ENCODE peak calls at places on chromosomes 2 and 18, in ten cellular contexts. S is D341Med, B is cardiac septum, R is NCI-H1092 treated with DMSO at 0.1 percent for 48 hours, U is erythroblast, M is brain pericyte, Z is astrocyte of the spinal cord, P is HT1080, T is activated T-cell treated with anti-CD3 and anti-CD28 coated beads for 24 hours, X is memory B cell. V is an unnamed sample.
A peak's percentile ranks its signal among the peaks of the same experiment; 100 is the strongest.

GRCh38 chr2:99707592-99707991 is 217.8 kb upstream of the REV1 start:
- DNase-seq in X (no peak), Z (peak; percentile 59), P (no peak), B (no peak), T (no peak), S (no peak), U (no peak), R (no peak), M (no peak), V (no peak)

GRCh38 chr18:6058941-6059340 is 163.6 kb upstream of the TMEM200C start:
- DNase-seq in S (no peak), X (no peak), M (no peak), U (no peak), P (peak; percentile 87), Z (peak; percentile 62), T (no peak), R (peak; percentile 20), B (no peak), V (no peak)

GRCh38 chr2:12064153-12064552 is 317.7 kb downstream of the LPIN1 start:
- DNase-seq in U (no peak), R (no peak), S (no peak), Z (no peak), T (no peak), M (no peak), P (no peak), B (no peak), X (no peak), V (no peak)

GRCh38 chr2:221635949-221636348 is 63.8 kb upstream of the EPHA4 start:
- DNase-seq in R (peak; percentile 7), X (no peak), P (peak; percentile 31), Z (no peak), U (no peak), B (no peak), M (no peak), T (no peak), S (no peak), V (no peak)

GRCh38 chr18:58669731-58670379 is 1.4 kb upstream of the MALT1 start:
- DNase-seq in Z (peak; percentile 82), R (peak; percentile 95), M (no peak), P (peak; percentile 84), U (peak; percentile 14), T (no peak), B (no peak), S (no peak), X (no peak), V (peak; percentile 63)

GRCh38 chr2:55097462-55098410 is 47.5 kb upstream of the RTN4 start:
- DNase-seq in U (peak; percentile 31), T (no peak), Z (no peak), S (no peak), X (no peak), R (no peak), M (no peak), B (no peak), P (peak; percentile 49), V (no peak)

GRCh38 chr2:7953184-7953583 is 728.7 kb upstream of the ID2 start:
- DNase-seq in R (peak; percentile 18), B (no peak), P (no peak), S (no peak), Z (no peak), U (no peak), T (no peak), X (no peak), M (no peak), V (peak; percentile 92)

GRCh38 chr2:177501186-177501585 is 108.6 kb downstream of the AGPS start:
- DNase-seq in P (no peak), M (no peak), T (no peak), Z (no peak), S (no peak), B (no peak), R (no peak), X (no peak), U (no peak), V (no peak)

GRCh38 chr2:128408349-128409305 is 90.0 kb upstream of the HS6ST1 start:
- DNase-seq in X (no peak), S (no peak), U (no peak), P (peak; percentile 63), R (no peak), T (no peak), B (peak; percentile 55), Z (peak; percentile 63), M (no peak), V (no peak)

GRCh38 chr2:100643906-100644501 is 81.2 kb downstream of the PDCL3 start:
- DNase-seq in U (no peak), S (no peak), R (no peak), T (no peak), X (no peak), P (no peak), M (no peak), Z (no peak), B (no peak), V (no peak)

GRCh38 chr2:46574457-46575354 is 95.3 kb downstream of the TMEM247 start:
- DNase-seq in B (no peak), M (no peak), U (no peak), T (no peak), X (no peak), S (no peak), P (no peak), R (no peak), Z (no peak), V (no peak)

GRCh38 chr2:142989276-142990204 is 112.1 kb downstream of the KYNU start:
- DNase-seq in B (no peak), T (no peak), U (peak; percentile 23), Z (peak; percentile 62), R (peak; percentile 13), S (peak; percentile 15), P (peak; percentile 51), M (no peak), X (no peak), V (peak; percentile 12)

GRCh38 chr2:215320102-215320501 is 8.2 kb downstream of the ATIC start:
- DNase-seq in Z (no peak), P (no peak), M (no peak), X (no peak), U (no peak), R (no peak), B (no peak), T (no peak), S (no peak), V (no peak)

GRCh38 chr18:33755918-33756590 is 178.0 kb downstream of the ASXL3 start:
- DNase-seq in X (no peak), B (no peak), M (peak; percentile 58), U (peak; percentile 92), T (no peak), Z (peak; percentile 89), R (no peak), S (no peak), P (peak; percentile 89), V (peak; percentile 76)

GRCh38 chr2:112686348-112687217 is 34.2 kb upstream of the NT5DC4 start:
- DNase-seq in Z (no peak), P (no peak), S (no peak), B (no peak), X (no peak), U (peak; percentile 98), R (no peak), M (no peak), T (no peak), V (no peak)

V was measured in NCI-H146.